ENCODE peak calls at places on chromosome 3, in eight cellular contexts. S is Daoy, I is anterior cingulate cortex, G is ELR, H is fibroblast of villous mesenchyme, L is skeletal muscle cell, V is AG08395, K is HT1080. R is an unnamed sample.

GRCh38 chr3:126797563-126797962 is 93.5 kb downstream of the CHCHD6 start:
- DNase-seq in S (no peak), I (no peak), G (no peak), H (no peak), L (no peak), V (no peak), K (no peak), R (no peak)

GRCh38 chr3:71430941-71431552 is 152.5 kb downstream of the FOXP1 start:
- DNase-seq in S (peak; percentile 72), I (no peak), G (peak; percentile 52), H (no peak), L (no peak), V (no peak), K (peak; percentile 54), R (no peak)

GRCh38 chr3:58203541-58203940 is 7.2 kb downstream of the DNASE1L3 start:
- DNase-seq in S (no peak), I (no peak), G (no peak), H (no peak), L (no peak), V (no peak), K (no peak), R (no peak)

GRCh38 chr3:152769523-152769922 is 65.4 kb upstream of the P2RY1 start:
- DNase-seq in S (no peak), I (no peak), G (no peak), H (peak; percentile 19), L (no peak), V (no peak), K (no peak), R (no peak)

GRCh38 chr3:123096701-123097100 is 29.9 kb downstream of the PDIA5 start:
- DNase-seq in S (peak; percentile 38), I (peak; percentile 37), G (no peak), H (peak; percentile 95), L (peak; percentile 39), V (peak; percentile 76), K (no peak), R (no peak)

GRCh38 chr3:183725387-183725786 is 27.8 kb downstream of the YEATS2 start:
- DNase-seq in S (no peak), I (no peak), G (no peak), H (no peak), L (no peak), V (no peak), K (no peak), R (no peak)

GRCh38 chr3:46019707-46020106 is 7.6 kb downstream of the XCR1 start:
- DNase-seq in S (no peak), I (no peak), G (peak; percentile 5), H (no peak), L (no peak), V (peak; percentile 41), K (peak; percentile 32), R (no peak)

GRCh38 chr3:44077267-44077666 is 164.4 kb upstream of the TOPAZ1 start:
- DNase-seq in S (no peak), I (no peak), G (no peak), H (no peak), L (no peak), V (no peak), K (no peak), R (no peak)

GRCh38 chr3:8450618-8451017 is 51.0 kb upstream of the LMCD1 start:
- DNase-seq in S (no peak), I (no peak), G (no peak), H (no peak), L (no peak), V (peak; percentile 52), K (no peak), R (no peak)

GRCh38 chr3:44184319-44184953 is 57.2 kb upstream of the TOPAZ1 start:
- DNase-seq in S (no peak), I (peak; percentile 8), G (no peak), H (no peak), L (no peak), V (no peak), K (no peak), R (no peak)

GRCh38 chr3:72977060-72977459 is 19.6 kb upstream of the PPP4R2 start:
- DNase-seq in S (no peak), I (no peak), G (peak; percentile 24), H (peak; percentile 47), L (no peak), V (no peak), K (no peak), R (peak; percentile 18)

GRCh38 chr3:131221731-131222130 is 159.8 kb upstream of the NUDT16 start:
- DNase-seq in S (peak; percentile 73), I (no peak), G (peak; percentile 58), H (peak; percentile 60), L (peak; percentile 91), V (peak; percentile 65), K (peak; percentile 52), R (peak; percentile 3)

GRCh38 chr3:11059090-11059798 is 66.7 kb downstream of the SLC6A1 start:
- DNase-seq in S (peak; percentile 71), I (peak; percentile 33), G (peak; percentile 91), H (peak; percentile 70), L (peak; percentile 25), V (peak; percentile 84), K (peak; percentile 87), R (peak; percentile 84)

GRCh38 chr3:57706462-57706861 is 13.6 kb upstream of the DENND6A start:
- DNase-seq in S (peak; percentile 42), I (no peak), G (peak; percentile 92), H (no peak), L (peak; percentile 45), V (peak; percentile 65), K (peak; percentile 88), R (peak; percentile 100)

GRCh38 chr3:193780371-193780770 is 187.4 kb downstream of the OPA1 start:
- DNase-seq in S (no peak), I (no peak), G (no peak), H (peak; percentile 13), L (no peak), V (peak; percentile 23), K (no peak), R (no peak)

GRCh38 chr3:15860014-15860934 is 62.5 kb upstream of the ANKRD28 start:
- DNase-seq in S (peak; percentile 48), I (peak; percentile 63), G (peak; percentile 66), H (peak; percentile 67), L (no peak), V (peak; percentile 48), K (peak; percentile 48), R (peak; percentile 55)

GRCh38 chr3:9965200-9965875 is 13.1 kb upstream of the PRRT3 start:
- DNase-seq in S (no peak), I (no peak), G (no peak), H (no peak), L (no peak), V (no peak), K (no peak), R (no peak)

GRCh38 chr3:51671090-51672082 is at the start of gene TEX264:
- DNase-seq in S (peak; percentile 88), I (peak; percentile 78), G (peak; percentile 85), H (peak; percentile 81), L (peak; percentile 20), V (peak; percentile 99), K (peak; percentile 79), R (peak; percentile 86)

GRCh38 chr3:190424478-190425439 is 24.9 kb downstream of the TMEM207 start:
- DNase-seq in S (peak; percentile 80), I (no peak), G (peak; percentile 85), H (peak; percentile 72), L (peak; percentile 18), V (peak; percentile 55), K (peak; percentile 90), R (peak; percentile 84)

GRCh38 chr3:65742914-65743313 is 295.8 kb downstream of the MAGI1 start:
- DNase-seq in S (no peak), I (no peak), G (peak; percentile 65), H (peak; percentile 28), L (no peak), V (no peak), K (peak; percentile 8), R (no peak)

GRCh38 chr3:197501879-197502620 is 53.7 kb downstream of the BDH1 start:
- DNase-seq in S (peak; percentile 92), I (peak; percentile 20), G (peak; percentile 75), H (peak; percentile 61), L (no peak), V (peak; percentile 69), K (peak; percentile 95), R (no peak)

GRCh38 chr3:184562875-184563568 is 1.4 kb downstream of the EPHB3 start:
- DNase-seq in S (no peak), I (no peak), G (no peak), H (no peak), L (no peak), V (peak; percentile 35), K (no peak), R (no peak)

GRCh38 chr3:170062068-170062467 is 24.3 kb downstream of the GPR160 start:
- DNase-seq in S (no peak), I (no peak), G (no peak), H (no peak), L (no peak), V (no peak), K (no peak), R (no peak)

GRCh38 chr3:73009750-73010149 is 13.1 kb downstream of the PPP4R2 start:
- DNase-seq in S (no peak), I (no peak), G (no peak), H (no peak), L (no peak), V (no peak), K (no peak), R (no peak)

GRCh38 chr3:117408811-117409210 is 699.2 kb downstream of the TUSC7 start:
- DNase-seq in S (no peak), I (no peak), G (peak; percentile 15), H (no peak), L (no peak), V (peak; percentile 14), K (no peak), R (no peak)

GRCh38 chr3:42120866-42121265 is 29.7 kb downstream of the TRAK1 start:
- DNase-seq in S (peak; percentile 27), I (no peak), G (peak; percentile 3), H (no peak), L (no peak), V (no peak), K (no peak), R (no peak)

GRCh38 chr3:127170794-127171193 is 22.1 kb upstream of the PRR23E start:
- DNase-seq in S (peak; percentile 34), I (no peak), G (peak; percentile 80), H (peak; percentile 21), L (peak; percentile 21), V (peak; percentile 86), K (peak; percentile 75), R (peak; percentile 15)

GRCh38 chr3:168889666-168890065 is 773.8 kb downstream of the MECOM start:
- DNase-seq in S (no peak), I (no peak), G (no peak), H (no peak), L (no peak), V (no peak), K (no peak), R (no peak)

GRCh38 chr3:9779721-9780450 is 10.1 kb upstream of the CAMK1 start:
- DNase-seq in S (no peak), I (no peak), G (no peak), H (no peak), L (no peak), V (no peak), K (no peak), R (no peak)

GRCh38 chr3:28322464-28322863 is 26.1 kb upstream of the ZCWPW2 start:
- DNase-seq in S (no peak), I (no peak), G (peak; percentile 57), H (no peak), L (peak; percentile 21), V (peak; percentile 10), K (no peak), R (no peak)

GRCh38 chr3:12585181-12585580 is 28.3 kb downstream of the MKRN2 start:
- DNase-seq in S (no peak), I (no peak), G (no peak), H (no peak), L (no peak), V (no peak), K (no peak), R (no peak)

GRCh38 chr3:64686446-64686908 is 1.3 kb downstream of the ADAMTS9 start:
- DNase-seq in S (peak; percentile 67), I (no peak), G (peak; percentile 11), H (peak; percentile 69), L (no peak), V (peak; percentile 47), K (peak; percentile 56), R (peak; percentile 87)

GRCh38 chr3:50612973-50613851 is 1.6 kb upstream of the CISH start:
- DNase-seq in S (no peak), I (no peak), G (no peak), H (no peak), L (no peak), V (no peak), K (no peak), R (no peak)

R was measured in RKO.